ENCODE peak calls at places on chromosome 6, in four cellular contexts. K is transverse colon, E is prostate gland, Q is endothelial cell of umbilical vein. N is an unnamed sample.

GRCh38 chr6:31651602-31652191 is 764 bp downstream of the BAG6 start:
- DNase-seq in K (peak; percentile 80), E (peak; percentile 78), Q (peak; percentile 84), N (no peak)

GRCh38 chr6:138971601-138972000 is 16.5 kb downstream of the REPS1 start:
- DNase-seq in K (no peak), E (no peak), Q (peak; percentile 21), N (no peak)

GRCh38 chr6:54232703-54233102 is 75.5 kb upstream of the TINAG start:
- DNase-seq in K (no peak), E (no peak), Q (no peak), N (no peak)

GRCh38 chr6:154528286-154528915 is 17.9 kb upstream of the CNKSR3 start:
- DNase-seq in K (peak; percentile 25), E (no peak), Q (no peak), N (no peak)

GRCh38 chr6:3848380-3848779 is 793 bp upstream of the FAM50B start:
- DNase-seq in K (no peak), E (no peak), Q (no peak), N (no peak)

GRCh38 chr6:107202876-107203468 is 87.7 kb upstream of the BEND3 start:
- DNase-seq in K (no peak), E (no peak), Q (no peak), N (no peak)

GRCh38 chr6:53808302-53808881 is 13.6 kb downstream of the LRRC1 start:
- DNase-seq in K (no peak), E (no peak), Q (no peak), N (no peak)

GRCh38 chr6:144215402-144215931 is 65.2 kb downstream of the STX11 start:
- DNase-seq in K (peak; percentile 44), E (peak; percentile 20), Q (no peak), N (peak; percentile 32)

GRCh38 chr6:162344301-162344700 is 383.3 kb downstream of the PRKN start:
- DNase-seq in K (no peak), E (no peak), Q (no peak), N (no peak)

GRCh38 chr6:142735182-142735581 is 209.8 kb downstream of the HIVEP2 start:
- DNase-seq in K (no peak), E (no peak), Q (peak; percentile 90), N (no peak)

GRCh38 chr6:118902731-118903130 is 8.8 kb downstream of the ASF1A start:
- DNase-seq in K (no peak), E (no peak), Q (peak; percentile 36), N (no peak)

GRCh38 chr6:27866370-27867050 is 45.7 kb downstream of the OR2B2 start:
- DNase-seq in K (peak; percentile 25), E (no peak), Q (peak; percentile 82), N (no peak)

GRCh38 chr6:404685-405423 is 13.3 kb downstream of the IRF4 start:
- DNase-seq in K (no peak), E (no peak), Q (no peak), N (no peak)

GRCh38 chr6:33613146-33613793 is 7.9 kb upstream of the ITPR3 start:
- DNase-seq in K (no peak), E (no peak), Q (no peak), N (no peak)

GRCh38 chr6:474454-475185 is 83.1 kb downstream of the IRF4 start:
- DNase-seq in K (peak; percentile 62), E (no peak), Q (no peak), N (peak; percentile 69)

GRCh38 chr6:47161176-47161687 is 119.1 kb upstream of the ADGRF1 start:
- DNase-seq in K (peak; percentile 36), E (peak; percentile 67), Q (no peak), N (no peak)

GRCh38 chr6:125197795-125198269 is 44.3 kb downstream of the TPD52L1 start:
- DNase-seq in K (peak; percentile 78), E (peak; percentile 59), Q (peak; percentile 62), N (no peak)

GRCh38 chr6:163413345-163414116 is 987 bp upstream of the QKI start:
- DNase-seq in K (peak; percentile 83), E (peak; percentile 84), Q (peak; percentile 93), N (peak; percentile 88)

GRCh38 chr6:151374024-151374423 is 17.3 kb downstream of the ZBTB2 start:
- DNase-seq in K (no peak), E (no peak), Q (peak; percentile 73), N (no peak)

GRCh38 chr6:169791721-169792131 is 40.3 kb downstream of the ERMARD start:
- DNase-seq in K (no peak), E (no peak), Q (no peak), N (no peak)

GRCh38 chr6:75094614-75095321 is 111.1 kb downstream of the COL12A1 start:
- DNase-seq in K (no peak), E (no peak), Q (no peak), N (no peak)
- TF ChIP-seq POLR2AphosphoS5 in K (no peak), E (no peak), Q (no peak), N (no peak)

GRCh38 chr6:111874030-111874425 is 776 bp upstream of the FYN start:
- DNase-seq in K (peak; percentile 19), E (no peak), Q (peak; percentile 81), N (no peak)

GRCh38 chr6:111872521-111873177 is 603 bp downstream of the FYN start:
- DNase-seq in K (peak; percentile 34), E (no peak), Q (peak; percentile 35), N (no peak)

GRCh38 chr6:111871725-111872520 is 1.3 kb downstream of the FYN start:
- DNase-seq in K (peak; percentile 8), E (no peak), Q (peak; percentile 60), N (no peak)

GRCh38 chr6:111871207-111871606 is 2.0 kb downstream of the FYN start:
- DNase-seq in K (no peak), E (no peak), Q (peak; percentile 45), N (no peak)

DNA sequence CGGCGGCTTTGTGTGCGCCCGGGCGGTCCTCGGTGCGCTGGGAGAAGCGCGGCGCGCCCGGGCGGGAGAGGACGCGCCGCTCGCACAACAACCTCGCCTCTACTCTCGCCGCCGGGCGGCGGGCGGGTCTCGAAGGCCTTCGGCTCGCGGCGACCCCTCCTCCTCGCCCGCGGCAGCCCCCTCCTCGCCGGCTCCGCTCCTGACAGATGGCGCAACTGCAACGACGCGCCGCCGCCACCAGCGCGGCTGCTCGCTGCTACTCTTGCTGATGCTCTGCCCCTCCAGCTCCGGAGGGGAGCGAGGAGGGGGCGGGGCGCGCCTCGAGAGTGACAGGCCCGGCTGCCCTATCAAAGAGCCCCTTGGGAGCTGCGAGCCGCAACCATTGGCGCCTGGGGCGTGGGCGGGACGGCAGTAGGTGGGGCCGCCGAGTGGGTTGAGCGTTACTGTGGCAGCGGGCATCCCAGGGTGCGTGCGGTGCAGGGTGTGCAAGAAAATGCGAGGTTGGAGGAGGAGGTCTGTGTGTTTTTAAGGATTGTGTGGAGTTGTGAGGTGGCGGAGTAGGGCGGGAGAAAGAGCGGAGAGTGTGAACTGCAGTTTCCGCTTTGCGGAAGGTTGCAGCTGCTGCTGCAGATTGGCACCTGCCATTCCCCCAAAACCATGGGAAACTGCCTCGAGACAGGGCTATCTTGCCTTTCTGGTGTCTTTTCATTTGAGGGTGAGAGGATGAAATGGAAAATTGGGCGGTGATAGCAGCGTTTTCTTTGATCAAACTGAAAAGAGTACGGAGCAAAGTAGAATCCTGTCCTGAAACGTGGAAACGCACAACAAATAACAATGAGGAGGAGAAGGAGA is at the start of gene FYN:
- DNase-seq in K (peak; percentile 96), E (peak; percentile 97), Q (peak; percentile 99), N (peak; percentile 98)
- TF ChIP-seq POLR2AphosphoS5 in K (peak; percentile 93), E (peak; percentile 93), Q (peak; percentile 39), N (no peak)

GRCh38 chr6:25868784-25869183 is 5.3 kb downstream of the SLC17A3 start:
- DNase-seq in K (no peak), E (no peak), Q (no peak), N (no peak)
- TF ChIP-seq POLR2AphosphoS5 in K (no peak), E (no peak), Q (no peak), N (no peak)

DNA sequence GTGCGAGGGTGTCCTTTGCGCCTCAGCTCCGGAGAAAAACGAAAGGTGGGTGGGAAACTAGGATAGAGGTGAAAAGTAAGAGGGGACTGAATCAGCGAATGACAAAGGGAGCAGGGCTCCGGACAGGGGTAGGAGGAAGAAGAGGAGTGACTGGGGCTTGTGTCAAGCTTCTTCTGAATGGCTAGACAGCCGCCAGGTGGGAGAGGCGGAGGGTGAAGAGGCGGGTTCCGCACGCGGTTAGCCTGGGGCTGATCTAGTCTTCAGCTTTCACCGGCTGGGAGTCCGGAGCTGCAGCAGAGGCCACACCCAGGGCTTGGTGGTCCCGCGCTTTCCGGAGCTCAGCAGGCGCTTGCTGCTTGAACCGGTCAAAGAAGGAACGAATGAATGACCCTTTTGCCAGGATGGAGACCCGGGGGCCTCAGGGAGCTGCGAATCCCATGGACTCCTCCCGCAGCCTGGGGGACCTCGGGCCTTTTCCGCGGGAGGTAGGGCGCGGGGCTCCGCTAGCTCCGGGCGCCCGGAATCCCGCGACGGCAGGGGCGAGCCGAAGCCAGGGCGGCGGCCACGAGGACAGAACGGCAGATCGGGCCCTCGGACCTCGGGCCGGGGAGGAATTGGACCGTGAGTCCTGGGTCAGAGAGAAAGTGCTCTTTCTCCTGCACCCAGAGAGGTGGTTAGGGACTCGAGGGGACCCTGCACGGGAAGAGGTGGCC is at the start of gene C6orf141:
- DNase-seq in K (peak; percentile 76), E (no peak), Q (peak; percentile 24), N (peak; percentile 25)
- TF ChIP-seq POLR2AphosphoS5 in K (peak; percentile 16), E (no peak), Q (no peak), N (no peak)

DNA sequence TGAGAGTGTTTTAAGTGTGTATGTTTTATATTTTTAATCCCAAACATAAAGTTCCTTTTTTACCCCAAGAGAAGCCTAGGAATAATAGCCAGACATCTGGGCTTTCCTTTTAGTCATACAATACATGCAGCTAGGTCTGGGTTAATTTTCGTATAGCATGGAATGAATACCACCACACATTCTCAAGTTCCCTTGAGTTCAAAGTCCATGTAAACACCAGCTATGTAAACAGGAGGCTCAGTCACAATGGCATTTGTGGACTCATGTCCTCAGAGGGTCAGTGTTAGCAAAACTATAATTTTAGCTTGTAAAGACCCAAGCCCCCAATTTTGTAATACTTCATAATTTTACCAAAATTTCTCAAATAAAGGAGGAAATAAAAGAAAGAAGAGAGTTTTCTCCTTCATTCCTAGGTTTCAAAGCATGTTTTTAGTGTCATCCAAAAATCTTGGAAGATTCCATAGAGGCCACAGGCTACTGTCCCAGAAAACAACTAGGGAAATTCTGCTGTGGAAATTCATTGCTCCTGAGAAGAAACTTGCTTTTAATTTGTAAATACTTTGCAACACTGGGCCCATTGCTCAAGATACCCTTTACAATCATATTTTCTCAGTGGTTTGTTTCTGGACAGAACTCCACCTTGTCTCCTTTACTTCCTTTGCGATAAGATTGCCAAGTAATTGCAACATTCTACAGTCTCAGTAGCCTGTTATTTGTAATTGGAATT is 671.2 kb downstream of the COL12A1 start:
- DNase-seq in K (no peak), E (no peak), Q (peak; percentile 84), N (no peak)
- TF ChIP-seq POLR2AphosphoS5 in K (no peak), E (no peak), Q (no peak), N (no peak)

DNA sequence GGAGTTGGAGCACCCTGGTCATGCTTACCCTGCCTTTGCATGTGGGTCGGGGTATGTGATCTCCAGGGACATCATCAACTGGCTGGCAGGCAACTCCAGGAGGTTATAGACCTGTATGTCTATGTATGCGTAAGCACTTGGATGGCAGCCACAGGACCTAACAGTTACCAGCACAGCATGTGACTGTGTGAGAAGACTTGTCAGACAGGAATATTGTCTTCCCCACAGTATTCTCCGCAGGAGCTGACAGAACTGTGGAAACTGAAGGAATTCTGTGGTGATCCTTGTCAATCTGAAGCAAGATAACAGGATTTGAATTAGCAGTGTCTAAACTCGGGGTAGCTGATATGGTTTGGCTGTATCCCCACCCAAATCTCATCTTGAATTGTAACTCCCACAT is 59.2 kb downstream of the TMEM244 start:
- DNase-seq in K (peak; percentile 21), E (peak; percentile 70), Q (no peak), N (no peak)
- TF ChIP-seq POLR2AphosphoS5 in K (no peak), E (peak; percentile 63), Q (no peak), N (no peak)